ENCODE peak calls at places on chromosomes 12 and 14, in seven cellular contexts. N, D, O, K, G, C and L are unnamed samples.

GRCh38 chr12:27970981-27971489 is 1.5 kb downstream of the PTHLH start:
- DNase-seq in N (no peak), D (no peak), O (no peak), K (no peak), G (peak), C (no peak), L (no peak)

GRCh38 chr12:110345176-110345651 is 58.3 kb downstream of the ANAPC7 start:
- DNase-seq in N (no peak), D (no peak), O (no peak), K (no peak), G (no peak), C (no peak), L (no peak)

GRCh38 chr14:90288646-90289355 is 32.4 kb downstream of the PSMC1 start:
- DNase-seq in N (no peak), D (no peak), O (no peak), K (no peak), G (no peak), C (no peak), L (no peak)

GRCh38 chr12:18703326-18703725 is 34.5 kb downstream of the PLCZ1 start:
- DNase-seq in N (no peak), D (no peak), O (no peak), K (no peak), G (no peak), C (no peak), L (no peak)

GRCh38 chr12:108668532-108668931 is 34.8 kb upstream of the SELPLG start:
- DNase-seq in N (no peak), D (no peak), O (no peak), K (no peak), G (peak), C (no peak), L (no peak)

GRCh38 chr14:37093364-37093763 is 79.0 kb downstream of the SLC25A21 start:
- DNase-seq in N (no peak), D (no peak), O (no peak), K (no peak), G (no peak), C (no peak), L (peak)

GRCh38 chr12:53467880-53468279 is 16.0 kb downstream of the PCBP2 start:
- DNase-seq in N (no peak), D (no peak), O (no peak), K (no peak), G (no peak), C (no peak), L (no peak)

GRCh38 chr12:121228919-121229650 is 19.2 kb downstream of the P2RX4 start:
- DNase-seq in N (no peak), D (no peak), O (no peak), K (no peak), G (no peak), C (no peak), L (no peak)

GRCh38 chr14:22332671-22333407 is 256.2 kb downstream of the DAD1 start:
- DNase-seq in N (no peak), D (no peak), O (no peak), K (no peak), G (no peak), C (no peak), L (no peak)

GRCh38 chr12:68092976-68093375 is 66.6 kb downstream of the IFNG start:
- DNase-seq in N (no peak), D (no peak), O (no peak), K (no peak), G (no peak), C (no peak), L (no peak)

GRCh38 chr12:26028953-26029740 is 70.7 kb downstream of the RASSF8 start:
- DNase-seq in N (peak), D (no peak), O (no peak), K (no peak), G (peak), C (no peak), L (peak)

GRCh38 chr12:124542021-124542941 is 25.1 kb downstream of the NCOR2 start:
- DNase-seq in N (no peak), D (no peak), O (no peak), K (no peak), G (peak), C (no peak), L (no peak)

GRCh38 chr14:60197629-60198318 is 32.6 kb upstream of the DHRS7 start:
- DNase-seq in N (peak), D (no peak), O (no peak), K (no peak), G (no peak), C (no peak), L (peak)

GRCh38 chr14:36498938-36499337 is 21.1 kb downstream of the NKX2-1 start:
- DNase-seq in N (no peak), D (no peak), O (peak), K (no peak), G (no peak), C (no peak), L (no peak)

GRCh38 chr14:22520235-22520634 is 68.8 kb downstream of the DAD1 start:
- DNase-seq in N (peak), D (no peak), O (no peak), K (no peak), G (peak), C (no peak), L (no peak)

GRCh38 chr14:73467800-73468199 is 9.5 kb upstream of the NUMB start:
- DNase-seq in N (peak), D (no peak), O (no peak), K (peak), G (peak), C (peak), L (no peak)

GRCh38 chr12:52119398-52120254 is 40.1 kb downstream of the SMIM41 start:
- DNase-seq in N (no peak), D (peak), O (peak), K (peak), G (peak), C (peak), L (peak)

GRCh38 chr14:64937821-64938193 is 4.7 kb downstream of the GPX2 start:
- DNase-seq in N (no peak), D (no peak), O (no peak), K (no peak), G (peak), C (no peak), L (no peak)

GRCh38 chr14:104650057-104650980 is 39.1 kb upstream of the INF2 start:
- DNase-seq in N (peak), D (no peak), O (no peak), K (peak), G (peak), C (peak), L (no peak)

GRCh38 chr14:22691171-22691570 is 47.0 kb upstream of the OR6J1 start:
- DNase-seq in N (peak), D (no peak), O (no peak), K (no peak), G (peak), C (no peak), L (no peak)

GRCh38 chr12:49776413-49776812 is 35.1 kb downstream of the TMBIM6 start:
- DNase-seq in N (peak), D (peak), O (peak), K (peak), G (peak), C (peak), L (peak)

GRCh38 chr12:110794623-110795280 is 52.0 kb upstream of the CCDC63 start:
- DNase-seq in N (no peak), D (no peak), O (no peak), K (no peak), G (peak), C (no peak), L (no peak)

GRCh38 chr12:95218164-95218851 is 701 bp downstream of the VEZT start:
- DNase-seq in N (peak), D (peak), O (peak), K (no peak), G (peak), C (no peak), L (no peak)

GRCh38 chr12:21774358-21775129 is at the start of gene KCNJ8:
- DNase-seq in N (no peak), D (no peak), O (no peak), K (no peak), G (peak), C (no peak), L (no peak)

GRCh38 chr14:35355981-35356839 is 48.3 kb downstream of the NFKBIA start:
- DNase-seq in N (peak), D (no peak), O (no peak), K (peak), G (peak), C (no peak), L (no peak)

GRCh38 chr12:39620664-39621658 is 1.4 kb upstream of the ABCD2 start:
- DNase-seq in N (no peak), D (no peak), O (no peak), K (peak), G (no peak), C (peak), L (no peak)